ENCODE peak calls at places on chromosomes 3 and 15, in nine cellular contexts. S is A549, N is cardiac muscle cell, V is IMR-90, M is ovary, Y is mesendoderm, P is heart right ventricle, H is PC-9, U is SJSA1. L is an unnamed sample.

GRCh38 chr3:40387895-40388254 is 891 bp downstream of the ENTPD3 start:
- DNase-seq in V (no peak), Y (peak), M (no peak), N (no peak), P (no peak), S (no peak), H (no peak), U (no peak), L (no peak)

GRCh38 chr3:168424059-168424765 is 328.5 kb upstream of the GOLIM4 start:
- DNase-seq in S (no peak), U (no peak), Y (no peak), V (peak), M (no peak), P (no peak), H (peak), N (no peak), L (no peak)

GRCh38 chr15:63698731-63699130 is 101.5 kb downstream of the FBXL22 start:
- DNase-seq in M (no peak), V (no peak), Y (no peak), S (no peak), H (no peak), N (no peak), P (no peak), U (no peak), L (no peak)

GRCh38 chr3:17846466-17846865 is 104.0 kb upstream of the TBC1D5 start:
- DNase-seq in H (no peak), V (peak), Y (peak), P (no peak), M (no peak), N (no peak), U (no peak), S (no peak), L (no peak)

GRCh38 chr15:59562787-59563186 is 48.8 kb upstream of the GCNT3 start:
- DNase-seq in H (no peak), S (no peak), U (no peak), M (no peak), Y (no peak), V (no peak), N (no peak), P (no peak), L (no peak)

GRCh38 chr3:124774305-124774673 is 44.0 kb downstream of the UMPS start:
- DNase-seq in N (peak), S (peak), M (no peak), U (peak), H (no peak), P (peak), Y (peak), V (peak), L (no peak)

GRCh38 chr3:128485283-128486156 is 7.5 kb downstream of the GATA2 start:
- DNase-seq in P (no peak), H (no peak), V (no peak), N (no peak), M (no peak), S (no peak), Y (no peak), U (no peak), L (peak)

GRCh38 chr3:4726549-4726948 is 233.4 kb downstream of the ITPR1 start:
- DNase-seq in Y (no peak), N (no peak), H (no peak), V (peak), P (no peak), S (no peak), M (no peak), U (no peak), L (no peak)

GRCh38 chr15:60795471-60795870 is 316.5 kb upstream of the ICE2 start:
- DNase-seq in U (no peak), P (no peak), S (no peak), M (no peak), H (no peak), Y (no peak), N (no peak), V (no peak), L (no peak)

GRCh38 chr3:100697723-100698285 is 11.5 kb upstream of the TFG start:
- DNase-seq in H (no peak), S (no peak), V (no peak), U (no peak), M (no peak), Y (no peak), N (peak), P (no peak), L (no peak)

GRCh38 chr3:100697183-100697582 is 12.1 kb upstream of the TFG start:
- DNase-seq in P (no peak), M (no peak), H (no peak), V (no peak), S (no peak), N (peak), U (no peak), Y (peak), L (no peak)

GRCh38 chr3:100700708-100701107 is 8.6 kb upstream of the TFG start:
- DNase-seq in P (no peak), N (no peak), S (no peak), H (no peak), Y (no peak), M (no peak), V (no peak), U (no peak), L (no peak)

GRCh38 chr3:100696161-100696560 is 13.1 kb upstream of the TFG start:
- DNase-seq in N (no peak), U (no peak), S (no peak), H (peak), M (no peak), Y (no peak), P (no peak), V (no peak), L (no peak)

DNA sequence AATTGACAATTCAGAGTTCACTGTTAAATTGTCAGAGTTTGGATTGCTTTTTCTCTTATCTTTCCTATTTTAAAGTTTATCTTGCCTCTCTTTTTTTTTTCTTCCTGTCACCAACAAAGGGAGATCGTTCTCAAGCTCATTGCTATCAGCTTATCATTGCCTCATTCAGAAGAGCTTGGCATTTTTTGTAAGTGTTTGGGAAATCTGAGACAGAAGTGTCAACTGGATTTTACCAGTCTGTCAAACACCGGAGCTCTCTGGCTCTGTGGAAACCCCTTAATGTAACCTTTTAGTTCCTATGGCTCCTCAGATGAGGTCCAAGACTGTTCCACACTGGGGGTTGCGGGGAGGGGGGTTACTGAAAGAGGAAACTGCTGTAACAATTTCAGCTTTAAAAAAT is 10.6 kb upstream of the TFG start:
- DNase-seq in M (no peak), Y (peak), N (peak), V (no peak), U (no peak), P (no peak), H (no peak), S (no peak), L (no peak)
- H3K27ac ChIP-seq in M (no peak), Y (peak), N (peak), V (no peak), U (no peak), P (no peak), H (no peak), S (no peak), L (no peak)

GRCh38 chr3:171786997-171787396 is 23.3 kb downstream of the PLD1 start:
- DNase-seq in H (no peak), M (no peak), P (no peak), N (no peak), S (no peak), U (no peak), V (no peak), Y (no peak), L (no peak)
- H3K27ac ChIP-seq in H (no peak), M (no peak), P (no peak), N (no peak), S (no peak), U (no peak), V (no peak), Y (no peak), L (no peak)

GRCh38 chr3:64601824-64602223 is 86.0 kb downstream of the ADAMTS9 start:
- DNase-seq in V (no peak), N (no peak), S (no peak), U (no peak), Y (no peak), M (no peak), H (no peak), P (no peak), L (peak)
- H3K27ac ChIP-seq in V (no peak), N (no peak), S (no peak), U (no peak), Y (no peak), M (no peak), H (no peak), P (no peak), L (no peak)

DNA sequence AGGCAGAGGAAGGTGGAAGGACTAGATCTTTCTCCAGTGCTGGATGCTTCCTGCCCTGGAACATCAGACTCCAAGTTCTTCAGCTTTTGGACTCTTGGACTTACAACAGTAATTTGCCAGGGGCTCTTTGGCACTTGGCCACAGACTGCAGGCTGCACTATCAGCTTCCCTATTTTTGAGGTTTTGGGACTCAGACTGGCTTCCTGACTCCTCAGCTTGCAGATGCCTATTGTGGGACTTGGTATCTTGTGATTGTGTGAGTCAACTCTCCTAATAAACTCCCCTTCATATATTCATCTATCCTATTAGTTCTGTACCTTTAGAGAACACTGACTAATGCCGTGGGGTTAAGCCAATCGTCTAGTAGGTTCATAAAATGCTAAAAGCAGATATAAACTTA is 8.8 kb upstream of the B3GNT5 start:
- DNase-seq in N (no peak), M (no peak), S (no peak), V (no peak), P (peak), H (no peak), Y (no peak), U (no peak), L (no peak)
- H3K27ac ChIP-seq in N (no peak), M (no peak), S (no peak), V (no peak), P (no peak), H (no peak), Y (no peak), U (no peak), L (peak)

GRCh38 chr3:108092556-108092955 is 1.7 kb upstream of the CD47 start:
- DNase-seq in N (no peak), U (no peak), S (no peak), Y (no peak), P (no peak), M (no peak), H (no peak), V (no peak), L (no peak)

GRCh38 chr3:108090701-108091497 is at the start of gene CD47:
- DNase-seq in M (peak), N (peak), U (peak), S (peak), H (peak), P (peak), V (peak), Y (peak), L (peak)

GRCh38 chr3:108090066-108090700 is 648 bp downstream of the CD47 start:
- DNase-seq in H (peak), M (no peak), Y (peak), S (peak), P (peak), N (no peak), U (peak), V (peak), L (peak)

GRCh38 chr3:108093021-108093420 is 2.2 kb upstream of the CD47 start:
- DNase-seq in S (no peak), V (no peak), U (no peak), N (no peak), Y (no peak), P (no peak), H (no peak), M (no peak), L (no peak)

GRCh38 chr3:108091498-108092259 is 848 bp upstream of the CD47 start:
- DNase-seq in Y (peak), U (no peak), S (no peak), P (no peak), N (no peak), H (no peak), M (peak), V (no peak), L (no peak)
- H3K27ac ChIP-seq in Y (no peak), U (peak), S (peak), P (no peak), N (no peak), H (no peak), M (no peak), V (peak), L (peak)

GRCh38 chr3:113590983-113591382 is 58.6 kb downstream of the SIDT1 start:
- DNase-seq in H (no peak), Y (peak), N (no peak), V (no peak), S (no peak), M (no peak), U (no peak), P (no peak), L (no peak)

GRCh38 chr3:113589971-113590370 is 57.6 kb downstream of the SIDT1 start:
- DNase-seq in Y (no peak), P (no peak), S (no peak), M (no peak), V (no peak), H (no peak), N (no peak), U (no peak), L (no peak)

GRCh38 chr3:113585228-113585627 is 52.9 kb downstream of the SIDT1 start:
- DNase-seq in N (no peak), P (no peak), U (no peak), V (no peak), Y (no peak), H (no peak), S (no peak), M (no peak), L (no peak)

DNA sequence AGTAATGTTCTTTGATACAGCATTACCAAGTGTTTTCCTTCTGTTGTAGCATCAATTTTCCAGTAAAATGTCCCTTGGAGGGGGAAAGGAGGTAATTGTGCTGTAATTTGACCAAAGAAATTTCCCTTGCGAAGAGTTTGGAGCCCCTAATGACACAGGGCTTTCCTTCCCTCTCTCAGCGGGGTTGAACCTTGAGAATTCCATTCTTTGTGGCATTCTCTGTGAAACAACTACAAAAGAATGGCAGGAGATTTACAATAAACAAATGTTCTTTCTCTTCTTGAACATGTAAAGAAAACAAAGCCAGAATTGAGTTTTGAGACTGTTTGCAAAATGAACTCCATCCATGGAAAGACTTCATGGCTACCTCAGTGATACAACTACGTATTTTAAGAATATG is 53.4 kb downstream of the SIDT1 start:
- DNase-seq in U (no peak), N (no peak), H (no peak), Y (no peak), V (no peak), M (no peak), P (no peak), S (no peak), L (no peak)
- H3K27ac ChIP-seq in U (no peak), N (no peak), H (no peak), Y (no peak), V (no peak), M (no peak), P (no peak), S (no peak), L (no peak)

GRCh38 chr15:101379647-101380046 is 84.6 kb upstream of the SNRPA1 start:
- DNase-seq in N (no peak), M (no peak), Y (peak), V (no peak), U (no peak), H (no peak), S (no peak), P (no peak), L (no peak)
- H3K27ac ChIP-seq in N (no peak), M (no peak), Y (no peak), V (no peak), U (no peak), H (no peak), S (no peak), P (no peak), L (no peak)